ENCODE peak calls at places on chromosomes 11 and 22, in five cellular contexts. Q is tibial nerve, E is PC-9, N is spleen, V is neural progenitor cell. P is an unnamed sample.

GRCh38 chr22:24696551-24697001 is 77.9 kb downstream of the PIWIL3 start:
- DNase-seq in Q (no peak), E (no peak), N (no peak), V (no peak), P (no peak)

GRCh38 chr11:18650859-18651557 is 16.9 kb upstream of the SPTY2D1 start:
- DNase-seq in Q (peak), E (peak), N (no peak), V (peak), P (no peak)

GRCh38 chr11:96235725-96236124 is 107.3 kb downstream of the MAML2 start:
- DNase-seq in Q (no peak), E (no peak), N (no peak), V (no peak), P (no peak)

GRCh38 chr22:19103881-19104821 is 18.1 kb downstream of the DGCR2 start:
- DNase-seq in Q (no peak), E (no peak), N (no peak), V (no peak), P (no peak)

GRCh38 chr11:129315781-129316579 is 59.7 kb upstream of the BARX2 start:
- DNase-seq in Q (no peak), E (peak), N (no peak), V (peak), P (peak)

GRCh38 chr11:45927684-45928413 is 5.4 kb downstream of the LARGE2 start:
- DNase-seq in Q (no peak), E (no peak), N (peak), V (no peak), P (no peak)

GRCh38 chr11:118878187-118878586 is 5.5 kb upstream of the CXCR5 start:
- DNase-seq in Q (no peak), E (no peak), N (no peak), V (no peak), P (no peak)

GRCh38 chr11:66289548-66290331 is 797 bp upstream of the YIF1A start:
- DNase-seq in Q (peak), E (no peak), N (no peak), V (peak), P (no peak)

GRCh38 chr11:103968685-103969084 is 67.8 kb upstream of the DDI1 start:
- DNase-seq in Q (no peak), E (no peak), N (no peak), V (no peak), P (no peak)

GRCh38 chr11:4465411-4465810 is 16.3 kb downstream of the OR52K2 start:
- DNase-seq in Q (no peak), E (no peak), N (no peak), V (no peak), P (no peak)

GRCh38 chr11:67303132-67303988 is at the start of gene SSH3:
- DNase-seq in Q (peak), E (peak), N (peak), V (peak), P (peak)

GRCh38 chr11:95135880-95136279 is 46.2 kb downstream of the ENDOD1 start:
- DNase-seq in Q (no peak), E (no peak), N (no peak), V (no peak), P (no peak)

GRCh38 chr22:44997060-44997459 is 12.7 kb downstream of the PHF21B start:
- DNase-seq in Q (no peak), E (no peak), N (no peak), V (no peak), P (no peak)

GRCh38 chr11:102267602-102268001 is 49.7 kb upstream of the BIRC3 start:
- DNase-seq in Q (no peak), E (peak), N (no peak), V (no peak), P (no peak)

GRCh38 chr11:76810151-76810853 is 27.1 kb downstream of the TSKU start:
- DNase-seq in Q (peak), E (no peak), N (peak), V (no peak), P (peak)

GRCh38 chr11:2916892-2917645 is 12.2 kb downstream of the PHLDA2 start:
- DNase-seq in Q (no peak), E (no peak), N (no peak), V (no peak), P (no peak)

GRCh38 chr11:23569134-23569533 is 708.9 kb upstream of the CCDC179 start:
- DNase-seq in Q (no peak), E (no peak), N (no peak), V (no peak), P (no peak)

GRCh38 chr22:40764743-40765441 is 54.3 kb downstream of the SLC25A17 start:
- DNase-seq in Q (no peak), E (no peak), N (no peak), V (no peak), P (no peak)

GRCh38 chr11:66727282-66727882 is 1.6 kb downstream of the SPTBN2 start:
- DNase-seq in Q (no peak), E (no peak), N (no peak), V (peak), P (no peak)

GRCh38 chr11:128520886-128521696 is 66.3 kb downstream of the ETS1 start:
- DNase-seq in Q (no peak), E (no peak), N (peak), V (no peak), P (no peak)

GRCh38 chr11:118436639-118437045 is 350 bp downstream of the KMT2A start:
- DNase-seq in Q (peak), E (no peak), N (peak), V (no peak), P (no peak)

GRCh38 chr11:106281455-106282173 is 204.2 kb downstream of the AASDHPPT start:
- DNase-seq in Q (no peak), E (no peak), N (no peak), V (no peak), P (no peak)

GRCh38 chr22:37492428-37493344 is 6.5 kb upstream of the MFNG start:
- DNase-seq in Q (peak), E (peak), N (no peak), V (peak), P (no peak)

GRCh38 chr22:38924197-38924952 is 33.0 kb upstream of the APOBEC3A start:
- DNase-seq in Q (peak), E (peak), N (no peak), V (no peak), P (peak)

GRCh38 chr22:31342389-31343125 is 3.6 kb downstream of the PATZ1 start:
- DNase-seq in Q (no peak), E (no peak), N (no peak), V (peak), P (no peak)
- H3K4me3 ChIP-seq in Q (peak), E (peak), N (no peak), V (peak), P (no peak)

DNA sequence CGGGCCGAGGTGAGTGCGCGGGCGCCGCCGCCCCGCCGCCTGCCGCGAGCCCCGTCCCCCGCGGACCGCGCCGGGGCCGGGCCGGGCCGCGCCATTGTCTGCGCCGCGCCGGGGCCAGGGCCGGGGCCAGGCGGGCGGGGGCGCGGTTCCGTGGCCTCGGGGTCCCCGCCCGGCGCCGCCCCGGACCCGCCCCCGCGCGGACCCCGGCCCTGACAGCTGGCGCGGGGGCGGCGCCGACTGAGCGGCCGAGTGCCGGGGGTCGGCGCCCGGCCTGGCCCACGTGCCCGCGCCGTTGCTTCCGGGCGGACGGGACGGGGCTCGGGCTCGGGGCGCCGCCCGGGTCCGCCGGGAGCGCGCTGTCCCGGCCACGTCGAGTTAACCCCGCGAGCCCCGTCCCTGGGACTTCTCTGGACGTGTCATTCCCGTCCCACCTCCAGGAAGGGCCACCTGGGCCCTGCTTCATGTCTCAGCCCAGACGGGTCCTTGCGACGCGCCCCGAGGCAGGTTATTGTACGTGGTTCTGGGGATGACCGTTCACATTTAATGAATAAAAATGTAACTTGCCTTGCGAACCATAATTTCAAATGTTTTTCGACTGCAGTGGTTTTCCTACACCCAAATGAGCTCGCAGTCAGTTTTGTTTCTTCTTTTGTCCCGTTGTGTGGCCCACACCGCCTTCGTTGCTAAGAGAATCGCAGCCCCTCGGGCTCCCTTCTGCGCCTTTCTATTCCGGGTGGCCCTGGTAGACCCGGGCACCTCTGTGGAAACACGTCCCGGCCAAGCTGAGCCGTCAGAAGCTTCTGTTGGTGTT is 542 bp downstream of the ZBED4 start:
- DNase-seq in Q (no peak), E (peak), N (peak), V (peak), P (peak)
- H3K27ac ChIP-seq in Q (no peak), E (peak), N (peak), V (no peak), P (peak)

GRCh38 chr11:64742087-64742939 is 1.6 kb downstream of the RASGRP2 start:
- DNase-seq in Q (no peak), E (no peak), N (peak), V (peak), P (no peak)

GRCh38 chr11:64742940-64743590 is 877 bp downstream of the RASGRP2 start:
- DNase-seq in Q (peak), E (peak), N (peak), V (peak), P (no peak)

GRCh38 chr11:64739871-64740270 is 4.1 kb downstream of the RASGRP2 start:
- DNase-seq in Q (no peak), E (no peak), N (peak), V (no peak), P (no peak)

GRCh38 chr11:64743591-64744543 is at the start of gene RASGRP2:
- DNase-seq in Q (peak), E (peak), N (peak), V (peak), P (peak)

GRCh38 chr11:64741393-64742086 is 2.4 kb downstream of the RASGRP2 start:
- DNase-seq in Q (no peak), E (no peak), N (peak), V (peak), P (no peak)
- H3K4me3 ChIP-seq in Q (peak), E (no peak), N (peak), V (peak), P (peak)

GRCh38 chr11:36509265-36509664 is 807 bp downstream of the TRAF6 start:
- DNase-seq in Q (no peak), E (no peak), N (no peak), V (peak), P (no peak)

GRCh38 chr11:36509694-36510566 is at the start of gene TRAF6:
- DNase-seq in Q (peak), E (peak), N (peak), V (peak), P (peak)

GRCh38 chr11:36512016-36512415 is 1.9 kb upstream of the TRAF6 start:
- DNase-seq in Q (no peak), E (no peak), N (no peak), V (no peak), P (no peak)

GRCh38 chr11:36508743-36509142 is 1.3 kb downstream of the TRAF6 start:
- DNase-seq in Q (no peak), E (no peak), N (no peak), V (no peak), P (no peak)

GRCh38 chr11:36510567-36511020 is 522 bp upstream of the TRAF6 start:
- DNase-seq in Q (no peak), E (no peak), N (no peak), V (no peak), P (no peak)
- H3K27ac ChIP-seq in Q (no peak), E (no peak), N (peak), V (no peak), P (peak)

GRCh38 chr22:26485013-26485412 is 1.3 kb downstream of the SRRD start:
- DNase-seq in Q (no peak), E (no peak), N (no peak), V (no peak), P (no peak)
- H3K4me3 ChIP-seq in Q (no peak), E (peak), N (no peak), V (peak), P (no peak)

DNA sequence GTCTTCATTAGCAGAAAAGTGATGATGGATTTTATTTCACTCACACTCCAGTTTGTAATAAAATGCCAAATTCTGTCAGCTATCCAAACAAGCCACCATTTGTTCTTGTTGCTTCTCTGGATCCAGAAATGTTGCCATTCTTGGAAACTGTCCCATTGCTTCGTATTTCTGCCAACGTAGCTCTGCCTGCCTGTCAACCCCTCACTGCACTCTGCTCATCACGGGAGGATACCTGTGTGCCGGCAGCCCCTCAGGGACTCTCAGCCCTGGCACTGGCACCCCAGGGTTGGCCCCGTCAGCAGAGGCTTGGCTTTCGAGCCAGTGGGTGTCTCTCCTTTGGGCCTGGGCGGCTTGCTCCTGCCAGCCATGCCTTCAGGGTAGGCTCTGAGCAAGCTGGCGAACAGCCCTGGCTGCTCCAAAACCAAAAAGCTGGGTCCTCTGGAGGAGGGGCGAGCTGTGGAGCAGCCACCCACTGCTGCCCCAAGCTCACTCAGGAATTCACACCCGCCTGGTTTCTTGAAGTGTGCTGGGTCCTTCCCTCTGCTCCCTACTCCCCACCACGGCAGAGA is 6.3 kb downstream of the YDJC start:
- DNase-seq in Q (no peak), E (no peak), N (no peak), V (no peak), P (no peak)
- H3K27ac ChIP-seq in Q (no peak), E (no peak), N (no peak), V (no peak), P (peak)

GRCh38 chr22:46534177-46534776 is 3.1 kb downstream of the CELSR1 start:
- DNase-seq in Q (no peak), E (no peak), N (no peak), V (no peak), P (no peak)

GRCh38 chr22:46528121-46528610 is 9.3 kb downstream of the CELSR1 start:
- DNase-seq in Q (no peak), E (peak), N (no peak), V (no peak), P (no peak)

GRCh38 chr22:46533434-46533833 is 4.0 kb downstream of the CELSR1 start:
- DNase-seq in Q (no peak), E (peak), N (no peak), V (no peak), P (peak)

GRCh38 chr22:46534901-46535630 is 2.4 kb downstream of the CELSR1 start:
- DNase-seq in Q (no peak), E (no peak), N (no peak), V (no peak), P (no peak)

GRCh38 chr22:46531776-46532175 is 5.6 kb downstream of the CELSR1 start:
- DNase-seq in Q (no peak), E (no peak), N (no peak), V (no peak), P (no peak)
- H3K4me3 ChIP-seq in Q (no peak), E (no peak), N (no peak), V (no peak), P (no peak)

GRCh38 chr11:73983764-73984543 is 1.3 kb upstream of the UCP2 start:
- DNase-seq in Q (no peak), E (no peak), N (peak), V (no peak), P (peak)

GRCh38 chr11:73981051-73981805 is 1.4 kb downstream of the UCP2 start:
- DNase-seq in Q (no peak), E (no peak), N (peak), V (no peak), P (no peak)

GRCh38 chr11:73982990-73983763 is 534 bp upstream of the UCP2 start:
- DNase-seq in Q (peak), E (peak), N (peak), V (peak), P (peak)

GRCh38 chr11:73980001-73980960 is 2.4 kb downstream of the UCP2 start:
- DNase-seq in Q (no peak), E (peak), N (peak), V (no peak), P (peak)

GRCh38 chr11:73982595-73982989 is at the start of gene UCP2:
- DNase-seq in Q (peak), E (peak), N (peak), V (peak), P (peak)
- H3K27ac ChIP-seq in Q (peak), E (peak), N (peak), V (peak), P (peak)